ENCODE peak calls at places on chromosome 19, in four cellular contexts. S, H, F and W are unnamed samples.

GRCh38 chr19:41304706-41305483 is 5.1 kb upstream of the CCDC97 start:
- DNase-seq in F (no peak), H (no peak), S (no peak), W (no peak)

GRCh38 chr19:58196911-58197616 is 14.2 kb downstream of the ZNF274 start:
- DNase-seq in S (peak; percentile 62), F (peak; percentile 31), H (peak; percentile 10), W (peak; percentile 13)

GRCh38 chr19:55372316-55373081 is 2.2 kb upstream of the IL11 start:
- DNase-seq in S (peak; percentile 90), H (peak; percentile 26), F (no peak), W (peak; percentile 84)

GRCh38 chr19:33430674-33431277 is 57.3 kb downstream of the CEBPG start:
- DNase-seq in S (peak; percentile 80), F (peak; percentile 77), H (peak; percentile 25), W (peak; percentile 61)

GRCh38 chr19:42066075-42066754 is 3.8 kb downstream of the GRIK5 start:
- DNase-seq in F (peak; percentile 57), S (peak; percentile 62), H (no peak), W (peak; percentile 19)

GRCh38 chr19:17090501-17091074 is 15.0 kb downstream of the MYO9B start:
- DNase-seq in S (no peak), H (no peak), F (no peak), W (peak; percentile 60)

GRCh38 chr19:1213391-1214286 is 8.1 kb downstream of the STK11 start:
- DNase-seq in S (no peak), F (no peak), H (no peak), W (peak; percentile 58)

GRCh38 chr19:40465025-40465780 is at the start of gene BLVRB:
- DNase-seq in H (peak; percentile 52), S (peak; percentile 81), F (no peak), W (peak; percentile 52)

GRCh38 chr19:48385461-48386087 is 5.8 kb downstream of the KDELR1 start:
- DNase-seq in S (no peak), H (no peak), F (no peak), W (no peak)

GRCh38 chr19:38734426-38735256 is 9.6 kb downstream of the CAPN12 start:
- DNase-seq in S (peak; percentile 65), H (no peak), F (peak; percentile 29), W (no peak)

GRCh38 chr19:43605875-43606568 is 5.9 kb upstream of the SRRM5 start:
- DNase-seq in F (peak; percentile 59), H (no peak), S (no peak), W (no peak)

GRCh38 chr19:23904406-23904805 is 10.3 kb upstream of the ZNF726 start:
- DNase-seq in S (no peak), H (no peak), F (no peak), W (no peak)

GRCh38 chr19:33998739-33999345 is 173.5 kb upstream of the LSM14A start:
- DNase-seq in F (no peak), S (peak; percentile 16), H (no peak), W (no peak)

GRCh38 chr19:46944918-46945628 is 74.6 kb upstream of the NPAS1 start:
- DNase-seq in F (no peak), S (no peak), H (no peak), W (peak; percentile 70)

GRCh38 chr19:47471733-47472457 is at the start of gene SLC8A2:
- DNase-seq in S (peak; percentile 76), F (peak; percentile 91), H (peak; percentile 52), W (peak; percentile 77)

GRCh38 chr19:1977116-1977515 is 36.1 kb downstream of the CSNK1G2 start:
- DNase-seq in H (no peak), S (no peak), F (peak; percentile 77), W (no peak)

GRCh38 chr19:46369817-46370216 is 22.9 kb downstream of the PPP5C start:
- DNase-seq in S (no peak), F (no peak), H (no peak), W (peak; percentile 38)

GRCh38 chr19:17281391-17282304 is at the start of gene ANKLE1:
- DNase-seq in S (no peak), H (no peak), F (peak; percentile 63), W (no peak)

GRCh38 chr19:47573076-47574026 is at the start of gene ZNF541:
- DNase-seq in F (peak; percentile 30), S (no peak), H (no peak), W (peak; percentile 12)

GRCh38 chr19:6802336-6803035 is 30.0 kb downstream of the VAV1 start:
- DNase-seq in S (peak; percentile 79), H (no peak), F (peak; percentile 47), W (no peak)

GRCh38 chr19:38617764-38618589 is at the start of gene MAP4K1:
- DNase-seq in S (no peak), F (peak; percentile 34), H (no peak), W (no peak)

GRCh38 chr19:33168528-33168927 is 25.6 kb upstream of the LRP3 start:
- DNase-seq in S (no peak), H (no peak), F (no peak), W (no peak)

GRCh38 chr19:52898101-52898500 is 666 bp upstream of the ZNF320 start:
- DNase-seq in F (no peak), S (no peak), H (no peak), W (no peak)

GRCh38 chr19:41530761-41531301 is 45.1 kb upstream of the CEACAM21 start:
- DNase-seq in H (no peak), F (no peak), S (no peak), W (no peak)

GRCh38 chr19:47436712-47437401 is 17.5 kb upstream of the MEIS3 start:
- DNase-seq in S (peak; percentile 82), F (peak; percentile 85), H (peak; percentile 50), W (peak; percentile 47)

GRCh38 chr19:33311326-33311682 is 9.0 kb upstream of the CEBPA start:
- DNase-seq in H (no peak), F (peak; percentile 29), S (no peak), W (no peak)

GRCh38 chr19:2081873-2082810 is 14.0 kb downstream of the MOB3A start:
- DNase-seq in H (no peak), S (no peak), F (no peak), W (no peak)

GRCh38 chr19:47112664-47113445 is 721 bp downstream of the ZC3H4 start:
- DNase-seq in F (peak; percentile 99), S (peak; percentile 100), H (peak; percentile 96), W (peak; percentile 99)

GRCh38 chr19:49149652-49150105 is 5.5 kb downstream of the HRC start:
- DNase-seq in S (peak; percentile 91), F (peak; percentile 83), H (peak; percentile 76), W (peak; percentile 83)

GRCh38 chr19:35249146-35249847 is 495 bp downstream of the LSR start:
- DNase-seq in F (peak; percentile 50), S (no peak), H (no peak), W (no peak)

GRCh38 chr19:4267101-4267900 is 11.8 kb upstream of the SHD start:
- DNase-seq in F (peak; percentile 88), S (peak; percentile 82), H (peak; percentile 72), W (peak; percentile 37)

GRCh38 chr19:20969498-20969897 is 46.4 kb downstream of the ZNF85 start:
- DNase-seq in S (no peak), H (peak; percentile 17), F (no peak), W (no peak)

DNA sequence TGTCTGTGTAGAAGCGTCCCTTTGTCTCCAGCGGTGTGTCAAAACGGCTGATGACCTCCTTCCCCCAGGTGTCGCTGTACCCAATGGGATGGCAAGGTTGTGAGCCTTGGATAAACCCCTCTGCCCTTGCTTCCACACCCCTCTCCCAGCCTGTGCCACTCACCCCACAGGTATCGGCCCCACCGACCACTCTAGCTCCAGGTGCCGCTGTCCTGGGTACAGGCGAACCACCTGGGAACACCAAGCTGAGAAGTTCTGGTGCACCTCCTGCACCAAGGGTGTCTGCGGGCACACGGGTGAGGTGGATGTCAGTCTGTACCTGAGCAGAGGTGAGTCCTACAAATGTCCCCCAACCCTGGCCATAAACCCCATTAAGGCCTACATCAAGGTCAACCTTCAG is 16.6 kb downstream of the MAN2B1 start:
- DNase-seq in F (no peak), H (no peak), S (no peak), W (no peak)
- TF ChIP-seq SMC3 in F (no peak), H (no peak), S (no peak), W (no peak)

GRCh38 chr19:54216869-54217268 is 5.9 kb downstream of the LILRB3 start:
- DNase-seq in H (no peak), S (no peak), F (no peak), W (no peak)
- TF ChIP-seq SMC3 in H (no peak), S (no peak), F (no peak), W (no peak)

GRCh38 chr19:28631931-28632330 is 581.0 kb downstream of the UQCRFS1 start:
- DNase-seq in H (no peak), F (no peak), S (no peak), W (no peak)

GRCh38 chr19:28632357-28633076 is 580.4 kb downstream of the UQCRFS1 start:
- DNase-seq in H (no peak), S (no peak), F (no peak), W (no peak)

GRCh38 chr19:28634031-28634328 is 579.0 kb downstream of the UQCRFS1 start:
- DNase-seq in H (no peak), S (no peak), F (no peak), W (no peak)

GRCh38 chr19:28634837-28635236 is 578.1 kb downstream of the UQCRFS1 start:
- DNase-seq in F (no peak), H (no peak), S (no peak), W (no peak)

GRCh38 chr19:28633223-28634030 is 579.5 kb downstream of the UQCRFS1 start:
- DNase-seq in H (no peak), S (peak; percentile 61), F (peak; percentile 83), W (peak; percentile 1)
- TF ChIP-seq SMC3 in H (peak; percentile 12), S (no peak), F (peak; percentile 89), W (no peak)

GRCh38 chr19:11446652-11447301 is 11.3 kb downstream of the PRKCSH start:
- DNase-seq in F (peak; percentile 69), H (no peak), S (peak; percentile 40), W (no peak)
- TF ChIP-seq SMC3 in F (peak; percentile 88), H (peak; percentile 28), S (peak; percentile 60), W (peak; percentile 78)